ENCODE peak calls at places on chromosomes 3 and 15, in ten cellular contexts. R, P, S, Y, A, O, I, U, G and Q are unnamed samples.

GRCh38 chr3:41318520-41318919 is 119.2 kb downstream of the CTNNB1 start:
- DNase-seq in R (no peak), P (no peak), S (no peak), Y (no peak), A (no peak), O (peak; percentile 7), I (no peak), U (no peak), G (no peak), Q (peak; percentile 62)

GRCh38 chr3:63795438-63795837 is 23.7 kb upstream of the C3orf49 start:
- DNase-seq in R (no peak), P (no peak), S (no peak), Y (no peak), A (no peak), O (no peak), I (no peak), U (no peak), G (no peak), Q (no peak)

GRCh38 chr15:67267440-67267839 is 12.9 kb downstream of the IQCH start:
- DNase-seq in R (no peak), P (no peak), S (no peak), Y (no peak), A (no peak), O (no peak), I (no peak), U (no peak), G (no peak), Q (no peak)

GRCh38 chr3:173875790-173876189 is 478.2 kb downstream of the NLGN1 start:
- DNase-seq in R (no peak), P (no peak), S (no peak), Y (no peak), A (no peak), O (no peak), I (no peak), U (no peak), G (no peak), Q (no peak)

GRCh38 chr3:154050216-154050615 is 71.0 kb upstream of the ARHGEF26 start:
- DNase-seq in R (no peak), P (no peak), S (no peak), Y (no peak), A (no peak), O (no peak), I (no peak), U (no peak), G (no peak), Q (no peak)

GRCh38 chr3:197749315-197749600 is 425 bp upstream of the FYTTD1 start:
- DNase-seq in R (no peak), P (no peak), S (no peak), Y (peak; percentile 62), A (no peak), O (peak; percentile 66), I (peak; percentile 63), U (no peak), G (peak; percentile 49), Q (peak; percentile 49)

GRCh38 chr15:98873441-98874218 is 134.0 kb downstream of the PGPEP1L start:
- DNase-seq in R (no peak), P (no peak), S (no peak), Y (no peak), A (no peak), O (no peak), I (no peak), U (no peak), G (peak; percentile 97), Q (no peak)

GRCh38 chr3:178131801-178132200 is 404.4 kb upstream of the KCNMB2 start:
- DNase-seq in R (no peak), P (no peak), S (no peak), Y (no peak), A (no peak), O (no peak), I (no peak), U (no peak), G (no peak), Q (no peak)

GRCh38 chr15:57217716-57218598 is 158.3 kb upstream of the CGNL1 start:
- DNase-seq in R (no peak), P (no peak), S (no peak), Y (no peak), A (no peak), O (no peak), I (no peak), U (no peak), G (no peak), Q (no peak)

GRCh38 chr3:123202451-123202850 is 708 bp downstream of the SEC22A start:
- DNase-seq in R (no peak), P (no peak), S (no peak), Y (peak; percentile 12), A (no peak), O (peak; percentile 32), I (no peak), U (no peak), G (peak; percentile 14), Q (peak; percentile 41)

GRCh38 chr15:28037969-28038640 is 61.0 kb downstream of the OCA2 start:
- DNase-seq in R (no peak), P (no peak), S (no peak), Y (no peak), A (no peak), O (peak; percentile 65), I (no peak), U (no peak), G (no peak), Q (peak; percentile 53)

GRCh38 chr3:113717818-113718217 is 21.4 kb upstream of the USF3 start:
- DNase-seq in R (no peak), P (no peak), S (no peak), Y (no peak), A (no peak), O (no peak), I (no peak), U (no peak), G (no peak), Q (no peak)

DNA sequence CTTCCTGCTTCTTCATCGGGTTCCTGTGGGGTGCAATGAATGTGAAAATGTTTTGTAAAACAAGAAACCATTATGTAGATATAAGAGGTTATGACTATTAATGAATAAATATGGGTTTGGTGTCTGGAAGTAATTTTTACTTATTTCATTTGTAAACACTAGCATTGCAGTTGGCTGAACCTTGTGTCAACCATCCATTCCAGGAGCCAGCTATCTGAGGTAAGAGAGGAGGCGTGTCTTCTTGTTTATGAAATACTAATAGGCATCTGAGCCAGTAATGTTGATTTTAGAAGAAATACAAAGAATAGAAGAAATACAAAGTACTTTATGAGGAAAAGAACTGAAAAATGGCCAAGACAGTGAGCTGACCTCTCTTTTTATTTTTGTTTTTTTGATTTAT is 187.5 kb downstream of the LPP start:
- DNase-seq in R (no peak), P (no peak), S (no peak), Y (no peak), A (no peak), O (no peak), I (no peak), U (no peak), G (no peak), Q (no peak)
- H3K4me1 ChIP-seq in R (peaks cover 5% of the 10 kb centered on the region), P (peaks cover 78% of the 10 kb centered on the region), S (peaks cover 57% of the 10 kb centered on the region), Y (peaks cover 17% of the 10 kb centered on the region), A (peaks cover 58% of the 10 kb centered on the region), O (peaks cover 7% of the 10 kb centered on the region), I (peaks cover 34% of the 10 kb centered on the region), U (no peaks in the 10 kb centered on the region), G (peaks cover 33% of the 10 kb centered on the region), Q (no peaks in the 10 kb centered on the region)

GRCh38 chr3:36434682-36435426 is 54.5 kb downstream of the STAC start:
- DNase-seq in R (no peak), P (no peak), S (no peak), Y (no peak), A (no peak), O (no peak), I (no peak), U (no peak), G (no peak), Q (no peak)

GRCh38 chr3:36428444-36428843 is 48.1 kb downstream of the STAC start:
- DNase-seq in R (no peak), P (no peak), S (no peak), Y (no peak), A (no peak), O (no peak), I (no peak), U (no peak), G (no peak), Q (no peak)

GRCh38 chr3:36429986-36430485 is 49.7 kb downstream of the STAC start:
- DNase-seq in R (no peak), P (no peak), S (no peak), Y (no peak), A (no peak), O (no peak), I (no peak), U (no peak), G (no peak), Q (no peak)
- TF ChIP-seq CTCF in R (no peak), P (no peak), S (no peak), Y (no peak), A (no peak), O (no peak), I (no peak), U (no peak), G (no peak), Q (no peak)

GRCh38 chr3:136336329-136337100 is 86.4 kb downstream of the PCCB start:
- DNase-seq in R (no peak), P (no peak), S (no peak), Y (no peak), A (no peak), O (no peak), I (no peak), U (no peak), G (no peak), Q (no peak)
- H3K4me3 ChIP-seq in R (no peak overlapping the region), P (no peak overlapping the region), S (no peak overlapping the region), Y (no peak overlapping the region), A (no peak overlapping the region), O (no peak overlapping the region), I (no peak overlapping the region), U (no peak overlapping the region), G (no peak overlapping the region), Q (no peak overlapping the region)

DNA sequence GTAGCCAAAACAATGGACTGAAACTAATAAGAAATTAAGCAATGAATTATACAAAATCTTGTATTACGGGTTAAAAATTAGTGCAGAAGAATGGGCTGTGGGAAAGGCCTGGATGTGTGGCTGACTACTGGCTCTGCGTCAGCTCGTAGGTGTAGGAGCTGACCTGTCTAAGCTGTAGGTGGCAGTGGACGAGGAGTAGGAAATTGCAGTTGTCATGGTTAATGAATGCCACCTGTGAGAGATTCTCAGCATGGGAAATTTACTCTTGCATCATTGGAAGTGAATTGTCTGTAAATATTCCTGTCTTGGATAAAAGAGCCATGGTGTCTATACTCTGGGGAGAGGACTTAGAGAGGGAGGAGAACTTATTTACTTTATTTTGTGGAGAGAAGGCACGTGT is 23.4 kb downstream of the CHRNA7 start:
- DNase-seq in R (no peak), P (no peak), S (no peak), Y (peak; percentile 24), A (no peak), O (peak; percentile 40), I (no peak), U (no peak), G (no peak), Q (no peak)
- H3K4me1 ChIP-seq in R (no peaks in the 10 kb centered on the region), P (no peaks in the 10 kb centered on the region), S (no peaks in the 10 kb centered on the region), Y (peaks cover 7% of the 10 kb centered on the region), A (no peaks in the 10 kb centered on the region), O (peaks cover 7% of the 10 kb centered on the region), I (no peaks in the 10 kb centered on the region), U (no peaks in the 10 kb centered on the region), G (no peaks in the 10 kb centered on the region), Q (no peaks in the 10 kb centered on the region)